ENCODE peak calls at places on chromosomes 12 and 14, in eight cellular contexts. One of them, this sample, is unnamed. For H3K9me3, the result is how much of the 10 kb centered on the place peaks cover.

GRCh38 chr12:79522657-79523386 is 167.9 kb downstream of the PAWR start:
- DNase-seq in A549: no peak
- DNase-seq in mucosa of descending colon: no peak
- DNase-seq in PC-9: no peak
- DNase-seq in right lobe of liver: no peak
- DNase-seq in kidney: no peak
- DNase-seq in ovary: no peak
- DNase-seq in suprapubic skin: no peak
- DNase-seq in this sample: no peak

GRCh38 chr12:48998497-48999353 is 450 bp downstream of the DDN start:
- DNase-seq in A549: peak
- DNase-seq in right lobe of liver: no peak
- DNase-seq in ovary: no peak
- DNase-seq in mucosa of descending colon: peak
- DNase-seq in kidney: no peak
- DNase-seq in PC-9: no peak
- DNase-seq in suprapubic skin: no peak
- DNase-seq in this sample: peak

GRCh38 chr14:25048170-25049126 is 1.5 kb downstream of the STXBP6 start:
- DNase-seq in PC-9: peak
- DNase-seq in mucosa of descending colon: peak
- DNase-seq in A549: no peak
- DNase-seq in suprapubic skin: no peak
- DNase-seq in kidney: no peak
- DNase-seq in right lobe of liver: no peak
- DNase-seq in ovary: peak
- DNase-seq in this sample: no peak

GRCh38 chr12:50922820-50923219 is 29.5 kb upstream of the HIGD1C start:
- DNase-seq in ovary: peak
- DNase-seq in mucosa of descending colon: no peak
- DNase-seq in suprapubic skin: no peak
- DNase-seq in right lobe of liver: no peak
- DNase-seq in PC-9: no peak
- DNase-seq in kidney: no peak
- DNase-seq in A549: no peak
- DNase-seq in this sample: no peak

GRCh38 chr14:99663716-99664635 is 19.0 kb downstream of the HHIPL1 start:
- DNase-seq in suprapubic skin: no peak
- DNase-seq in right lobe of liver: no peak
- DNase-seq in PC-9: no peak
- DNase-seq in kidney: no peak
- DNase-seq in ovary: no peak
- DNase-seq in A549: no peak
- DNase-seq in mucosa of descending colon: no peak
- DNase-seq in this sample: no peak

GRCh38 chr12:27424631-27425230 is 21.8 kb upstream of the SMCO2 start:
- DNase-seq in ovary: peak
- DNase-seq in PC-9: peak
- DNase-seq in A549: peak
- DNase-seq in right lobe of liver: no peak
- DNase-seq in suprapubic skin: no peak
- DNase-seq in kidney: no peak
- DNase-seq in mucosa of descending colon: no peak
- DNase-seq in this sample: no peak

GRCh38 chr14:21528381-21529348 is 2.5 kb upstream of the SALL2 start:
- DNase-seq in kidney: no peak
- DNase-seq in PC-9: no peak
- DNase-seq in ovary: no peak
- DNase-seq in A549: no peak
- DNase-seq in suprapubic skin: no peak
- DNase-seq in right lobe of liver: no peak
- DNase-seq in mucosa of descending colon: no peak
- DNase-seq in this sample: peak

GRCh38 chr14:88824314-88825077 is at the start of gene TTC8:
- DNase-seq in ovary: peak
- DNase-seq in mucosa of descending colon: peak
- DNase-seq in suprapubic skin: peak
- DNase-seq in right lobe of liver: peak
- DNase-seq in A549: peak
- DNase-seq in PC-9: peak
- DNase-seq in kidney: peak
- DNase-seq in this sample: peak

GRCh38 chr12:112217647-112218046 is 92.3 kb downstream of the TRAFD1 start:
- DNase-seq in right lobe of liver: no peak
- DNase-seq in ovary: no peak
- DNase-seq in mucosa of descending colon: no peak
- DNase-seq in kidney: no peak
- DNase-seq in suprapubic skin: no peak
- DNase-seq in A549: no peak
- DNase-seq in PC-9: no peak
- DNase-seq in this sample: no peak

GRCh38 chr12:112801055-112801454 is 9.5 kb downstream of the RPH3A start:
- DNase-seq in A549: no peak
- DNase-seq in ovary: no peak
- DNase-seq in kidney: no peak
- DNase-seq in suprapubic skin: no peak
- DNase-seq in right lobe of liver: no peak
- DNase-seq in mucosa of descending colon: no peak
- DNase-seq in PC-9: no peak
- DNase-seq in this sample: no peak

GRCh38 chr12:106081606-106082005 is 57.1 kb downstream of the NUAK1 start:
- DNase-seq in right lobe of liver: no peak
- DNase-seq in ovary: no peak
- DNase-seq in PC-9: no peak
- DNase-seq in suprapubic skin: no peak
- DNase-seq in mucosa of descending colon: no peak
- DNase-seq in kidney: no peak
- DNase-seq in A549: no peak
- DNase-seq in this sample: peak

GRCh38 chr12:28987538-28988383 is 161.3 kb upstream of the FAR2 start:
- DNase-seq in suprapubic skin: no peak
- DNase-seq in mucosa of descending colon: no peak
- DNase-seq in PC-9: no peak
- DNase-seq in right lobe of liver: no peak
- DNase-seq in kidney: no peak
- DNase-seq in A549: peak
- DNase-seq in ovary: no peak
- DNase-seq in this sample: no peak

GRCh38 chr12:48794870-48795269 is 6.0 kb upstream of the ADCY6 start:
- DNase-seq in right lobe of liver: no peak
- DNase-seq in PC-9: peak
- DNase-seq in A549: no peak
- DNase-seq in kidney: no peak
- DNase-seq in ovary: no peak
- DNase-seq in suprapubic skin: no peak
- DNase-seq in mucosa of descending colon: no peak
- DNase-seq in this sample: peak

GRCh38 chr12:78696267-78696666 is 168.3 kb upstream of the SYT1 start:
- DNase-seq in ovary: no peak
- DNase-seq in A549: no peak
- DNase-seq in PC-9: no peak
- DNase-seq in mucosa of descending colon: no peak
- DNase-seq in suprapubic skin: no peak
- DNase-seq in kidney: no peak
- DNase-seq in right lobe of liver: no peak
- DNase-seq in this sample: no peak

GRCh38 chr14:69812725-69813124 is 15.7 kb upstream of the SLC10A1 start:
- DNase-seq in A549: peak
- DNase-seq in ovary: no peak
- DNase-seq in kidney: no peak
- DNase-seq in PC-9: peak
- DNase-seq in right lobe of liver: no peak
- DNase-seq in mucosa of descending colon: no peak
- DNase-seq in suprapubic skin: no peak
- DNase-seq in this sample: peak

GRCh38 chr12:119649202-119649808 is 18.6 kb upstream of the PRKAB1 start:
- DNase-seq in kidney: no peak
- DNase-seq in suprapubic skin: no peak
- DNase-seq in A549: no peak
- DNase-seq in ovary: no peak
- DNase-seq in right lobe of liver: no peak
- DNase-seq in PC-9: no peak
- DNase-seq in mucosa of descending colon: no peak
- DNase-seq in this sample: no peak

GRCh38 chr12:55935742-55936151 is 4.8 kb downstream of the DGKA start:
- DNase-seq in suprapubic skin: no peak
- DNase-seq in A549: no peak
- DNase-seq in right lobe of liver: no peak
- DNase-seq in PC-9: no peak
- DNase-seq in kidney: peak
- DNase-seq in mucosa of descending colon: peak
- DNase-seq in ovary: peak
- DNase-seq in this sample: no peak

DNA sequence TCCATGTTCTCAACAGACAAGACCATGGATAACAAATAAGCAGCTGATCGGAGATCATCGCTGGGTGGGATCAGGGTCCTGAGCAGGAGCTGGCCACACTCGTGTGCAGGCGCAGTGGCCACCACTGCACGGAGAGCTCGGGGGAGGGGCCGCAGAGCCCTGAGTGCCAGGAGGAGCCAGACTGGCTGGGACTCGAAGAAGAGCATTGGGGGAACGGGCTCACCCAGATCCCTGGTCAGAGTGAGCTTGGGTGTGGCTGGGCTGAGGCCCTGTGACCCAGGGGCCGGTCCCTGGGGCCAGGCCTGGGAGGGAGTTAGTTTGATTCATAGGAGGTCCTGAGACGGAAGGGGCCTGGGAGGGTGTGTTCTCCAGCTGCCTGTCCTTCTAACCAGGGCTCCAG is 47.9 kb downstream of the FBRSL1 start:
- DNase-seq in PC-9: no peak
- DNase-seq in right lobe of liver: no peak
- DNase-seq in suprapubic skin: no peak
- DNase-seq in kidney: no peak
- DNase-seq in A549: no peak
- DNase-seq in mucosa of descending colon: no peak
- DNase-seq in ovary: no peak
- DNase-seq in this sample: no peak
- TF ChIP-seq CTCF in PC-9: no peak
- TF ChIP-seq CTCF in right lobe of liver: no peak
- TF ChIP-seq CTCF in suprapubic skin: no peak
- TF ChIP-seq CTCF in kidney: no peak
- TF ChIP-seq CTCF in A549: no peak
- TF ChIP-seq CTCF in mucosa of descending colon: no peak
- TF ChIP-seq CTCF in ovary: no peak
- TF ChIP-seq CTCF in this sample: no peak

GRCh38 chr14:105876158-105876557 is 349.8 kb downstream of the TMEM121 start:
- DNase-seq in kidney: no peak
- DNase-seq in right lobe of liver: no peak
- DNase-seq in ovary: peak
- DNase-seq in A549: no peak
- DNase-seq in PC-9: no peak
- DNase-seq in suprapubic skin: no peak
- DNase-seq in mucosa of descending colon: no peak
- DNase-seq in this sample: no peak

GRCh38 chr14:105867961-105868599 is 341.7 kb downstream of the TMEM121 start:
- DNase-seq in mucosa of descending colon: no peak
- DNase-seq in kidney: no peak
- DNase-seq in A549: no peak
- DNase-seq in right lobe of liver: peak
- DNase-seq in ovary: peak
- DNase-seq in suprapubic skin: peak
- DNase-seq in PC-9: no peak
- DNase-seq in this sample: no peak

GRCh38 chr14:105873870-105874512 is 347.6 kb downstream of the TMEM121 start:
- DNase-seq in kidney: no peak
- DNase-seq in A549: no peak
- DNase-seq in right lobe of liver: no peak
- DNase-seq in mucosa of descending colon: no peak
- DNase-seq in suprapubic skin: no peak
- DNase-seq in PC-9: no peak
- DNase-seq in ovary: no peak
- DNase-seq in this sample: no peak

GRCh38 chr14:105866841-105867321 is 340.5 kb downstream of the TMEM121 start:
- DNase-seq in suprapubic skin: peak
- DNase-seq in kidney: no peak
- DNase-seq in right lobe of liver: no peak
- DNase-seq in PC-9: no peak
- DNase-seq in ovary: peak
- DNase-seq in A549: no peak
- DNase-seq in mucosa of descending colon: no peak
- DNase-seq in this sample: peak

DNA sequence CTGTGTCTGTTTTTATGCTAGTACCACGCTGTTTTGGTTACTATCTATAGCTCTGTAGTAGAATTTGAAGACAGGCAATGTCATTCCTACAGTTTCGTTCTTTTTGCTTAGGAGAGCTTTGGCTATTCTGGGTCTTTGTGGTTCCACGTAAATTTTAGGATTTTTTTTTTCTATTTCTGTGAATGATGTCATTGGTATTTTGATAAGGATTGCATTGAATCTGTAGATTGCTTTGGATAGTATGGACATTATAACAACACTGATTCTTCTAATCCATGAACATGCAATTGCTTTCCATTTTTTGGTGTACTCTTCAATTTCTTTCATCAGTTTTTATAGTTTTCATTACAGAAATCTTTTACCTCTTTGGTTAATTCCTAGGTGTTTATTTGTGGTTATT is 345.2 kb downstream of the TMEM121 start:
- DNase-seq in mucosa of descending colon: no peak
- DNase-seq in A549: no peak
- DNase-seq in suprapubic skin: no peak
- DNase-seq in kidney: no peak
- DNase-seq in ovary: no peak
- DNase-seq in PC-9: no peak
- DNase-seq in right lobe of liver: no peak
- DNase-seq in this sample: no peak
- H3K9me3 ChIP-seq in mucosa of descending colon: under half
- H3K9me3 ChIP-seq in A549: under half
- H3K9me3 ChIP-seq in suprapubic skin: under half
- H3K9me3 ChIP-seq in kidney: under half
- H3K9me3 ChIP-seq in ovary: under half
- H3K9me3 ChIP-seq in PC-9: under half
- H3K9me3 ChIP-seq in right lobe of liver: under half
- H3K9me3 ChIP-seq in this sample: under half

GRCh38 chr14:95432152-95433093 is 84.0 kb downstream of the SYNE3 start:
- DNase-seq in kidney: peak
- DNase-seq in mucosa of descending colon: peak
- DNase-seq in PC-9: peak
- DNase-seq in right lobe of liver: peak
- DNase-seq in suprapubic skin: peak
- DNase-seq in A549: peak
- DNase-seq in ovary: peak
- DNase-seq in this sample: no peak
- TF ChIP-seq CTCF in kidney: peak
- TF ChIP-seq CTCF in mucosa of descending colon: peak
- TF ChIP-seq CTCF in PC-9: peak
- TF ChIP-seq CTCF in right lobe of liver: peak
- TF ChIP-seq CTCF in suprapubic skin: no peak
- TF ChIP-seq CTCF in A549: peak
- TF ChIP-seq CTCF in ovary: peak
- TF ChIP-seq CTCF in this sample: peak

DNA sequence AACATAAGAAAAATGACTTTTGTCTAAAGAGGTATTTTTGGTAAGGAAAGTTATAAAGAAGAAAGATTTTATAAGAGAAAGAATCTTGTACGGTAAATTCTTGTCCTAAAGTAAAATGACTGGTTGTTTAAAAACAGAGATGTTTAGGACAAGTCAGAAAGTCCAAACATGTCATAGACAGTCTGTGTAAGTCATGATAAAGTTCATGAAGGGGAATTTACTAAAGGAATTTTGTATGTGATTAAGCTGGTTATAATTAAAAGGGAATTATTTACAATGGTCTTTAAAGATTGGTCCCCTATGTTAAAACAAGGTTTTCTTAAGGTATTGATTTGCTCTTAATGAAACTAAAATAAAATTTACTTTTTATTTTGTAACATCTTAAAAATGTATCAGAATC is 269.4 kb upstream of the CCDC196 start:
- DNase-seq in suprapubic skin: no peak
- DNase-seq in mucosa of descending colon: no peak
- DNase-seq in A549: peak
- DNase-seq in kidney: no peak
- DNase-seq in PC-9: no peak
- DNase-seq in right lobe of liver: no peak
- DNase-seq in ovary: no peak
- DNase-seq in this sample: no peak
- H3K9me3 ChIP-seq in suprapubic skin: under half
- H3K9me3 ChIP-seq in mucosa of descending colon: under half
- H3K9me3 ChIP-seq in A549: under half
- H3K9me3 ChIP-seq in kidney: under half
- H3K9me3 ChIP-seq in PC-9: under half
- H3K9me3 ChIP-seq in right lobe of liver: under half
- H3K9me3 ChIP-seq in ovary: under half
- H3K9me3 ChIP-seq in this sample: under half

This sample was measured in Caco-2.